ENCODE peak calls at places on chromosomes 6 and 20, in four cellular contexts. M is left ventricle myocardium inferior, L is Calu3, T is ovary. B is an unnamed sample.

GRCh38 chr6:44487611-44488010 is 100.1 kb downstream of the CDC5L start:
- DNase-seq in L (no peak), T (no peak), M (no peak), B (no peak)

GRCh38 chr6:43814111-43814510 is 44.1 kb downstream of the VEGFA start:
- DNase-seq in T (no peak), M (no peak), L (no peak), B (no peak)

GRCh38 chr6:110529907-110530306 is 53.5 kb upstream of the SLC22A16 start:
- DNase-seq in T (no peak), L (no peak), M (no peak), B (no peak)

GRCh38 chr6:68638225-68638900 is 3.3 kb downstream of the ADGRB3 start:
- DNase-seq in M (peak), L (peak), T (peak), B (no peak)

GRCh38 chr20:11849270-11849920 is 68.3 kb upstream of the BTBD3 start:
- DNase-seq in M (no peak), T (no peak), L (no peak), B (no peak)

GRCh38 chr6:163878656-163879055 is 464.1 kb downstream of the QKI start:
- DNase-seq in M (no peak), T (no peak), L (no peak), B (no peak)

GRCh38 chr6:99491159-99491558 is 24.1 kb downstream of the USP45 start:
- DNase-seq in T (no peak), M (no peak), L (no peak), B (no peak)

GRCh38 chr20:36493801-36494114 is 47.6 kb upstream of the MYL9 start:
- DNase-seq in T (peak), L (no peak), M (peak), B (no peak)

GRCh38 chr20:1505361-1505760 is 14.1 kb upstream of the SIRPB2 start:
- DNase-seq in L (no peak), T (no peak), M (no peak), B (no peak)

GRCh38 chr20:40646321-40647212 is 42.5 kb downstream of the MAFB start:
- DNase-seq in M (no peak), L (no peak), T (no peak), B (no peak)

GRCh38 chr6:29354980-29355379 is 13.7 kb downstream of the OR5V1 start:
- DNase-seq in T (no peak), M (no peak), L (no peak), B (no peak)

DNA sequence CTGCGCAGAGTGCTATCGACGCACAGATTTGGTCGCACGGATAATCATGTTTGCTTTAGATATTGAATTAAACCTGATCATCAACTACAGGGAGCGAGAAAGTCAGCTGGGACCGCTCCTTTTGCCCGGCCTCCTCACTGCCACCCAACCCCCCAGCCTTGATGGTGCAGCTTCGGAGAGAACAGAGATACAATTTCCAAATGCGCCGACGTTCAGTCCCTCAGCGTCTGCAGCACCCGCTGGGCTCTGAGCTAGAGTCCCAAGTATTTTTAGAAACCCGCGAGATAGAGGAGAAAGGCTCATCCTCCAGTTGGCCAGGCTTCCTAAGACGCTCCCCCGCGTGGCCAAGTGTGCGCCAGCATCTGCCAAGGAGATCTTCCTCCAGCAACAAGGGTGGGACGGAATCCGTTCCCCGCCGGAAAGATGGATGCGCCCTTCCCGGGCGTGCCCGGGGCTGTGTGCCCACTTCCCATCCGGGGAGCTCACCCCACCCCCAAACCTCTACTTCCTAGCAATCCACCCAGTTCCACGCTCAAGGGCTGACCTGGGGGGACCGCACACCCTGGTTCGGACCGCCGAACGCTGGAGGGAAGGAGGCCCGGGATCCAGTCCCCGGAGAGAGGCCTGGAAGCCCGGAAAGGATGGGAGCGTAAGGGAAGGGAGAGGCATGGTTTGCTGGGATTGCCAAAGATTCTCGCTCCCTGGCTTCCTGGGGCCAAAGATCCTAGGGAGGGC is 4.1 kb downstream of the NKX2-2 start:
- DNase-seq in T (peak), M (no peak), L (no peak), B (no peak)
- TF ChIP-seq CTCF in T (no peak), M (no peak), L (no peak), B (no peak)

GRCh38 chr6:1894954-1895353 is 285.2 kb downstream of the FOXC1 start:
- DNase-seq in L (peak), T (no peak), M (no peak), B (no peak)

GRCh38 chr6:1892716-1893115 is 283.0 kb downstream of the FOXC1 start:
- DNase-seq in T (no peak), L (no peak), M (no peak), B (no peak)

GRCh38 chr6:1895721-1896120 is 286.0 kb downstream of the FOXC1 start:
- DNase-seq in M (no peak), T (no peak), L (no peak), B (no peak)

GRCh38 chr6:1890987-1891386 is 281.3 kb downstream of the FOXC1 start:
- DNase-seq in T (no peak), M (no peak), L (no peak), B (no peak)

DNA sequence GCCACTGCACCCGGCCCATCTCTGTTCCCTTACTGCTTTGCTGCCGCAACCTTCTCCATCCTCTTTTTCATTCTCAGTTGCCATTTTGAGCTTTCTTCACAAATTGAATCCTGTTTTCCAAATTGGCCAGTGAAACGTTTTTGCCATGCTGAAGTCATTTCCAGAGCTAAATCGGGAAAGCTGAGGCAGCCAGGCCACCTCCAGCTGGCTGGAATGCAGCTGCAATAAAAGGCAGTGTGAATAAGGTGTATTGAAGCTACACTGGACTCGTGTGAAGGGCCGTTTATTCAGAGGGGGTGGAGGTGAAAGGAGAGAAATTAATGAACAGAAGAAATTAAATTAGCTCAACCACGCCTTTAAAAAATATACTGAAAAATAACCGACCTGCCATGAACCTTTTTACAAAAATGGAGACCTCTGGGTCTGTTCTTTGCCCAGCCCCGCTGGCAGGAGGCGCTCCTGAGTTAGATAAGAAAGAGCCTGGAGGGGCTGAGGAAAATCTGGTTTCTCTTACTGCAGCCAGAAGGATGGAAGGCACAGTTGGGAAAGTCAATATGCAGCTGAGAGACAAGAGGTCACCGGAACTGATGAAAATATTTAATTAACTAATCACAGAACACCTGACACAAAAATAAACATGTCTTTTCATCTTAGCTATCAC is 283.9 kb downstream of the FOXC1 start:
- DNase-seq in L (peak), M (no peak), T (no peak), B (no peak)
- TF ChIP-seq CTCF in L (no peak), M (no peak), T (no peak), B (no peak)

GRCh38 chr6:14472964-14473363 is 355.4 kb downstream of the CD83 start:
- DNase-seq in T (no peak), L (no peak), M (no peak), B (no peak)

GRCh38 chr6:14474816-14475215 is 357.2 kb downstream of the CD83 start:
- DNase-seq in M (no peak), T (no peak), L (no peak), B (no peak)

GRCh38 chr6:14477559-14477958 is 360.0 kb downstream of the CD83 start:
- DNase-seq in T (no peak), M (no peak), L (no peak), B (no peak)

GRCh38 chr6:14476793-14477531 is 359.4 kb downstream of the CD83 start:
- DNase-seq in T (peak), L (no peak), M (peak), B (no peak)

DNA sequence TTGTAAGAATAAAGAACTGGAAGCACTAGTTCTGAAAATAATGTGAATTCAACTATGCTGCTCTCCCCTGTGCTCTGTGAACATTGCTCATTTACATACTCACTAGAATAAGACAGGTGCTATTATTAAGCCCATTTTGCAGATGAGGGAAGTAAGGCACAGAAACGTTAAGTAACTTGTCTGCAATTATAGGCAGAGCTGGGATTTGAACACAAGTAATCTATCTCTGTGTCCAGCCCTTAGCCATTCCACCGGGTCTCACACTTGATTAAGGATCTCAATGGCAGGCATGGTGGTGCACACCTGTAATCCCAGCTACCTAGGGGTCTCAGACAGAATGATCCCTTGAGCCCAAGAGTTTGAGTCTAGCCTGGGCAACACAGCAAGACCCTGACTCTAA is 357.7 kb downstream of the CD83 start:
- DNase-seq in L (no peak), T (no peak), M (no peak), B (no peak)
- TF ChIP-seq CTCF in L (no peak), T (no peak), M (no peak), B (no peak)

DNA sequence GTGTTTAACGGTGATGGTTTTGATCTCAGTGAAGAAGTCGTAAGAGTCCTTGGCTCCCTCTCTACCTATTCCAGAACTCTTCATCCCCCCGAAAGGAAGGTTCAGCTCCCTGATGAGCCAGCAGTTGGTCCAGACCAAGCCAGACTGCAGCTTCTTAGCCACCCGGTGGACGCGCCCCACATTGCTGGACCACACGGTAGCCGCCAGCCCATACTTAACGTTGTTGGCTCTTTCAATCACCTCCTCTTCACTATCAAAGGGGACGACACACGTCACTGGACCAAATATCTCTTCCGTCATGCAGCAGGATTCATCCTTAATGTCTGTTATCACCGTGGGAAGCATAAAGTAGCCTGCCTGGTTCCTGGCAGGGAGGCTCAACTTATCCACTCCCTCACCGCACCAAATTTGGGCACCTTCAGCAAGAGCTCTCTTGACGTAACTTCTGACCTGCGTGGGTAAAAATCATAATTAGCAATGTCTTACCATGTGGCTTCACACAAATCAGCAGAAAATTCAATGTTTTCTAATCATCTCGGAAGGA is 31.4 kb downstream of the ALDH8A1 start:
- DNase-seq in L (no peak), T (no peak), M (no peak), B (no peak)
- TF ChIP-seq CTCF in L (no peak), T (no peak), M (no peak), B (no peak)

GRCh38 chr6:165245287-165245686 is 64.1 kb downstream of the C6orf118 start:
- DNase-seq in M (no peak), T (no peak), L (peak), B (no peak)
- TF ChIP-seq CTCF in M (peak), T (no peak), L (peak), B (no peak)

DNA sequence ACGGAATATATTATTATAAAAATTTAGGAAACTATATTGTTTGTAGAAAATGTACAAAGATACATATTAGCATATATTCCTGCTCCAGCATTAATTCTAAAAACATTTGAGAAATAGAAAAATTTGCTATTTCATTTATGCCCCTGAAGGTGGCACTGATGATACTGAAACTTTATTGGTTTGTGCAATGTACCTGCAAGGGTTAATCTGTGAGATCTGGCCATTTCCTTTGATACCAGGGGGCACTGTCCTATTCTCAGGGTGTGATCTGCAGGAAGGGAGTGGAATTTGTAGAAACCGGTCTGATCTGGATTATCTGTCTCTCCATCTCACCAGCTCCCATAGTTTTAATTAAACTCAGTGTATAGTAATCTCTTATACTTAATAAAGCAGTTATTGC is 625.1 kb upstream of the IMPG1 start:
- DNase-seq in T (no peak), M (no peak), L (no peak), B (no peak)
- TF ChIP-seq CTCF in T (no peak), M (no peak), L (no peak), B (no peak)

B was measured in omental fat pad.